ENCODE peak calls at places on chromosomes 5 and 9, in six cellular contexts. One of them, this sample, is unnamed.

GRCh38 chr5:53381-54174 is 38.4 kb upstream of the PLEKHG4B start:
- DNase-seq in astrocyte: peak
- DNase-seq in mammary epithelial cell: peak
- DNase-seq in IMR-90: peak
- DNase-seq in CD8-positive, alpha-beta T cell: peak
- DNase-seq in CD8-positive, alpha-beta memory T cell: no peak
- DNase-seq in this sample: peak

GRCh38 chr9:6645153-6646027 is at the start of gene GLDC:
- DNase-seq in CD8-positive, alpha-beta memory T cell: peak
- DNase-seq in mammary epithelial cell: peak
- DNase-seq in IMR-90: no peak
- DNase-seq in astrocyte: no peak
- DNase-seq in CD8-positive, alpha-beta T cell: peak
- DNase-seq in this sample: peak

GRCh38 chr9:136784249-136784996 is 6.7 kb upstream of the TMEM141 start:
- DNase-seq in CD8-positive, alpha-beta memory T cell: no peak
- DNase-seq in mammary epithelial cell: no peak
- DNase-seq in astrocyte: no peak
- DNase-seq in CD8-positive, alpha-beta T cell: no peak
- DNase-seq in IMR-90: no peak
- DNase-seq in this sample: peak

GRCh38 chr9:6711403-6711802 is 46.4 kb upstream of the KDM4C start:
- DNase-seq in astrocyte: peak
- DNase-seq in mammary epithelial cell: no peak
- DNase-seq in IMR-90: peak
- DNase-seq in CD8-positive, alpha-beta memory T cell: no peak
- DNase-seq in CD8-positive, alpha-beta T cell: no peak
- DNase-seq in this sample: no peak

GRCh38 chr5:180873628-180874520 is 12.8 kb upstream of the ZFP62 start:
- DNase-seq in CD8-positive, alpha-beta memory T cell: no peak
- DNase-seq in astrocyte: peak
- DNase-seq in CD8-positive, alpha-beta T cell: no peak
- DNase-seq in IMR-90: peak
- DNase-seq in mammary epithelial cell: no peak
- DNase-seq in this sample: peak

GRCh38 chr9:33506626-33507370 is 17.3 kb upstream of the ANKRD18B start:
- DNase-seq in astrocyte: peak
- DNase-seq in CD8-positive, alpha-beta memory T cell: no peak
- DNase-seq in mammary epithelial cell: peak
- DNase-seq in CD8-positive, alpha-beta T cell: no peak
- DNase-seq in IMR-90: peak
- DNase-seq in this sample: peak

GRCh38 chr5:154989641-154990040 is 23.9 kb upstream of the KIF4B start:
- DNase-seq in CD8-positive, alpha-beta T cell: no peak
- DNase-seq in astrocyte: no peak
- DNase-seq in mammary epithelial cell: no peak
- DNase-seq in CD8-positive, alpha-beta memory T cell: no peak
- DNase-seq in IMR-90: no peak
- DNase-seq in this sample: no peak

GRCh38 chr5:56420323-56420722 is 187.2 kb upstream of the ANKRD55 start:
- DNase-seq in CD8-positive, alpha-beta memory T cell: no peak
- DNase-seq in IMR-90: no peak
- DNase-seq in astrocyte: no peak
- DNase-seq in CD8-positive, alpha-beta T cell: no peak
- DNase-seq in mammary epithelial cell: no peak
- DNase-seq in this sample: no peak

GRCh38 chr5:137954131-137954879 is 65.0 kb downstream of the PKD2L2 start:
- DNase-seq in CD8-positive, alpha-beta memory T cell: no peak
- DNase-seq in astrocyte: peak
- DNase-seq in IMR-90: peak
- DNase-seq in CD8-positive, alpha-beta T cell: no peak
- DNase-seq in mammary epithelial cell: peak
- DNase-seq in this sample: peak

GRCh38 chr5:128038641-128039040 is 44.9 kb upstream of the SLC12A2 start:
- DNase-seq in astrocyte: peak
- DNase-seq in CD8-positive, alpha-beta T cell: no peak
- DNase-seq in CD8-positive, alpha-beta memory T cell: no peak
- DNase-seq in mammary epithelial cell: peak
- DNase-seq in IMR-90: peak
- DNase-seq in this sample: peak

GRCh38 chr5:55176176-55176818 is 3.3 kb upstream of the CDC20B start:
- DNase-seq in mammary epithelial cell: peak
- DNase-seq in CD8-positive, alpha-beta memory T cell: no peak
- DNase-seq in IMR-90: no peak
- DNase-seq in astrocyte: no peak
- DNase-seq in CD8-positive, alpha-beta T cell: peak
- DNase-seq in this sample: peak

GRCh38 chr5:74240783-74241750 is 399.5 kb downstream of the ENC1 start:
- DNase-seq in astrocyte: no peak
- DNase-seq in IMR-90: no peak
- DNase-seq in CD8-positive, alpha-beta T cell: no peak
- DNase-seq in CD8-positive, alpha-beta memory T cell: no peak
- DNase-seq in mammary epithelial cell: peak
- DNase-seq in this sample: peak

GRCh38 chr5:14807471-14807870 is 64.1 kb downstream of the ANKH start:
- DNase-seq in mammary epithelial cell: no peak
- DNase-seq in CD8-positive, alpha-beta T cell: no peak
- DNase-seq in astrocyte: no peak
- DNase-seq in CD8-positive, alpha-beta memory T cell: no peak
- DNase-seq in IMR-90: no peak
- DNase-seq in this sample: no peak

GRCh38 chr5:156913719-156914370 is 49.2 kb downstream of the TIMD4 start:
- DNase-seq in CD8-positive, alpha-beta T cell: peak
- DNase-seq in mammary epithelial cell: no peak
- DNase-seq in IMR-90: no peak
- DNase-seq in astrocyte: no peak
- DNase-seq in CD8-positive, alpha-beta memory T cell: peak
- DNase-seq in this sample: no peak

GRCh38 chr5:150409638-150410523 is 2.8 kb downstream of the CD74 start:
- DNase-seq in mammary epithelial cell: peak
- DNase-seq in CD8-positive, alpha-beta memory T cell: peak
- DNase-seq in IMR-90: peak
- DNase-seq in astrocyte: peak
- DNase-seq in CD8-positive, alpha-beta T cell: peak
- DNase-seq in this sample: peak

GRCh38 chr9:13151489-13151888 is 128.0 kb downstream of the MPDZ start:
- DNase-seq in astrocyte: no peak
- DNase-seq in mammary epithelial cell: no peak
- DNase-seq in IMR-90: no peak
- DNase-seq in CD8-positive, alpha-beta memory T cell: no peak
- DNase-seq in CD8-positive, alpha-beta T cell: no peak
- DNase-seq in this sample: no peak

GRCh38 chr5:115573133-115573532 is 28.6 kb upstream of the FEM1C start:
- DNase-seq in mammary epithelial cell: no peak
- DNase-seq in CD8-positive, alpha-beta T cell: no peak
- DNase-seq in astrocyte: peak
- DNase-seq in CD8-positive, alpha-beta memory T cell: no peak
- DNase-seq in IMR-90: peak
- DNase-seq in this sample: no peak

GRCh38 chr9:103802068-103802467 is 292.0 kb upstream of the SMC2 start:
- DNase-seq in astrocyte: peak
- DNase-seq in CD8-positive, alpha-beta memory T cell: no peak
- DNase-seq in mammary epithelial cell: no peak
- DNase-seq in CD8-positive, alpha-beta T cell: no peak
- DNase-seq in IMR-90: no peak
- DNase-seq in this sample: no peak

GRCh38 chr9:91074866-91075265 is 273.2 kb downstream of the SYK start:
- DNase-seq in CD8-positive, alpha-beta memory T cell: no peak
- DNase-seq in IMR-90: no peak
- DNase-seq in CD8-positive, alpha-beta T cell: no peak
- DNase-seq in astrocyte: no peak
- DNase-seq in mammary epithelial cell: no peak
- DNase-seq in this sample: no peak

GRCh38 chr5:100643473-100643872 is 108.3 kb downstream of the FAM174A start:
- DNase-seq in IMR-90: no peak
- DNase-seq in CD8-positive, alpha-beta T cell: no peak
- DNase-seq in astrocyte: peak
- DNase-seq in mammary epithelial cell: peak
- DNase-seq in CD8-positive, alpha-beta memory T cell: no peak
- DNase-seq in this sample: peak

GRCh38 chr5:129379406-129379805 is 80.7 kb upstream of the ADAMTS19 start:
- DNase-seq in IMR-90: no peak
- DNase-seq in CD8-positive, alpha-beta memory T cell: no peak
- DNase-seq in CD8-positive, alpha-beta T cell: no peak
- DNase-seq in astrocyte: peak
- DNase-seq in mammary epithelial cell: peak
- DNase-seq in this sample: peak
- H3K4me3 ChIP-seq in IMR-90: no peak
- H3K4me3 ChIP-seq in CD8-positive, alpha-beta memory T cell: no peak
- H3K4me3 ChIP-seq in CD8-positive, alpha-beta T cell: no peak
- H3K4me3 ChIP-seq in astrocyte: no peak
- H3K4me3 ChIP-seq in mammary epithelial cell: no peak
- H3K4me3 ChIP-seq in this sample: no peak

DNA sequence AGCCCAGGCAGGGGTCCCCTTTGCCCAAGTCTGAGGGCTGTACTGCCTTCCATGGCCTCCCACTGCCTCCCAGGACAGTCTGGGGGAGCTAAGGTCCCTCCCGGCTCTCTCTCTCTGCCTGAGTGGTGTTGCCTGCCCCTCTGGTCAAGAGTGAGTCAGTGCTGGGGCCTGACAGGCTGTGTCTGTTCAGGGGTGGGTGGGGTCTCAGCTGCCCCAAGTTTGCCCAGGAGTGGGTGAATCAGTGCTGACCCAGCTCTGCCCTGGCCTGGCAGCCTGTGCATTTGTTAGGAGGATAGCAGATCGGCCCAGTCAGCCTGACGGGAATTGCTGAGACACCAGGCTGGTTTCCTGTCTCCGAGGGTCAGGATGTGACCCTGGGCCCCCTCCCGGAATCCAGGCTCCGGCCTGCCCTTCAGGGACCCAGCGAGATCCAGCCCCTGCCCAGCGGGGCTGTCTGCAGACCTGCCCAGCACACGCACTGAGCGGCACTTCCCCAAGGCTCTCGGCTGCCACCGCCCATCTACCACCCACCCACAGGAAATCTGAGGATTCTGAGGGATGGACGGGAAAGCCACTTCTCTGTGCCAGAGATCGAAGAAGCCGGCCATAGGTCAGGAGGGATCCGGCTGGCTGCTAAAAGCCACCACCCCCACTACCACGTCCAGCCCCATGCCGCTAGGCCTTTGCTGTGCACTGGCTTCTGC is 15.9 kb downstream of the ENG start:
- DNase-seq in IMR-90: peak
- DNase-seq in CD8-positive, alpha-beta memory T cell: no peak
- DNase-seq in astrocyte: peak
- DNase-seq in CD8-positive, alpha-beta T cell: no peak
- DNase-seq in mammary epithelial cell: peak
- DNase-seq in this sample: no peak
- H3K4me3 ChIP-seq in IMR-90: no peak
- H3K4me3 ChIP-seq in CD8-positive, alpha-beta memory T cell: no peak
- H3K4me3 ChIP-seq in astrocyte: no peak
- H3K4me3 ChIP-seq in CD8-positive, alpha-beta T cell: no peak
- H3K4me3 ChIP-seq in mammary epithelial cell: no peak
- H3K4me3 ChIP-seq in this sample: no peak

DNA sequence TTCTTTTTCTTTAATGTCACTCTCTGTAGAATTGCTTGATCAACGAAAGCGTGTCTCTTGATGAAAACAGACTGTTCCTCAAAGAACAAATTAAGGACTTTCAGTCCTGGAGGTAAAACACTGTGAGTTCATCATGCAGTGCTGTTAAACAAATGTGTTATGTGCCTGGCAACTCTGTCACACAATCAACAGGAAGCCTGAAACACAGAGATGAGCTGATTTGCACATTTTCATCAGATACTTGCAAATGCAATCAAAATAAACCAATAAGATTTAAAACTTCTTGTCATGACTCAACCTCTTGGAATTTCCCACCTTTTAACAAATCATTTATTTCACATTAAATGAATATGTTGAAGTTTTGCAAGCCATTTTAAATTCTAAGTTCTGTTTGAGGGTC is 64.4 kb downstream of the ANXA1 start:
- DNase-seq in CD8-positive, alpha-beta T cell: no peak
- DNase-seq in mammary epithelial cell: no peak
- DNase-seq in astrocyte: no peak
- DNase-seq in IMR-90: no peak
- DNase-seq in CD8-positive, alpha-beta memory T cell: no peak
- DNase-seq in this sample: no peak
- H3K4me3 ChIP-seq in CD8-positive, alpha-beta T cell: no peak
- H3K4me3 ChIP-seq in mammary epithelial cell: no peak
- H3K4me3 ChIP-seq in astrocyte: no peak
- H3K4me3 ChIP-seq in IMR-90: no peak
- H3K4me3 ChIP-seq in CD8-positive, alpha-beta memory T cell: no peak
- H3K4me3 ChIP-seq in this sample: no peak

GRCh38 chr5:147474140-147474539 is 35.7 kb downstream of the DPYSL3 start:
- DNase-seq in IMR-90: no peak
- DNase-seq in CD8-positive, alpha-beta memory T cell: no peak
- DNase-seq in CD8-positive, alpha-beta T cell: no peak
- DNase-seq in mammary epithelial cell: no peak
- DNase-seq in astrocyte: no peak
- DNase-seq in this sample: no peak

GRCh38 chr5:147467973-147468508 is 41.8 kb downstream of the DPYSL3 start:
- DNase-seq in CD8-positive, alpha-beta memory T cell: no peak
- DNase-seq in astrocyte: no peak
- DNase-seq in mammary epithelial cell: no peak
- DNase-seq in CD8-positive, alpha-beta T cell: no peak
- DNase-seq in IMR-90: peak
- DNase-seq in this sample: no peak

DNA sequence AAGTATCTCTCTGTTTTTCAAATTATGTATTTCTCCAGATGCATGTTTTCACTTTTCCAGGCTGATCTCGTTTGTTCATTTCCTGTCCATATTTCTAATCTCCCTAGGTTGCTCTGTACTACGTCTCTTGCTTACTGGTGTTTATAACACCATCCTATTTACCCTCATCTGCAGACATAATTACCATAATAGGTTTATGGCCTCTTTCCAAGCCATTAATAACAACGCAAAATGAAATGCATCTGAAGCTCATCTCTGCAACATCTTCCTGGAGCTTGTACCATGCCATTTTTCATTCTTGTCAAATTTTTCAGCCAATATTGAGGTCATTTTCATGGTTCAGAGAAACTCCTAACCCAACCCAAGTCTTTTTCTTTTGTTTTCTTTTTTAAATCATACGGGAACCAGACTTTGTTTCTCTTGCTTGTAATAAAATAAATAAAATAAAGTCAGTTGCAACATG is 37.2 kb downstream of the DPYSL3 start:
- DNase-seq in CD8-positive, alpha-beta memory T cell: no peak
- DNase-seq in IMR-90: no peak
- DNase-seq in CD8-positive, alpha-beta T cell: no peak
- DNase-seq in astrocyte: no peak
- DNase-seq in mammary epithelial cell: no peak
- DNase-seq in this sample: no peak
- H3K4me3 ChIP-seq in CD8-positive, alpha-beta memory T cell: no peak
- H3K4me3 ChIP-seq in IMR-90: no peak
- H3K4me3 ChIP-seq in CD8-positive, alpha-beta T cell: no peak
- H3K4me3 ChIP-seq in astrocyte: no peak
- H3K4me3 ChIP-seq in mammary epithelial cell: no peak
- H3K4me3 ChIP-seq in this sample: no peak

This sample was measured in epithelial cell of esophagus.